ENCODE peak calls at places on chromosomes 4 and X, in five cellular contexts. One of them, this sample, is unnamed.

GRCh38 chr4:20857081-20857480 is 156.8 kb downstream of the PACRGL start:
- DNase-seq in D341Med: no peak
- DNase-seq in stimulated activated CD4-positive, alpha-beta T cell treated with anti-CD3 and anti-CD28 coated beads, Interleukin-1b, Interleukin-23, amount 100 ng/mL, for 4 hours: no peak
- DNase-seq in CD4-positive, alpha-beta memory T cell: no peak
- DNase-seq in NCI-H345: no peak
- DNase-seq in this sample: no peak

GRCh38 chr4:96526625-96527024 is 686.7 kb downstream of the PDHA2 start:
- DNase-seq in D341Med: no peak
- DNase-seq in stimulated activated CD4-positive, alpha-beta T cell treated with anti-CD3 and anti-CD28 coated beads, Interleukin-1b, Interleukin-23, amount 100 ng/mL, for 4 hours: no peak
- DNase-seq in CD4-positive, alpha-beta memory T cell: no peak
- DNase-seq in NCI-H345: no peak
- DNase-seq in this sample: no peak

GRCh38 chr4:104967034-104967401 is 179.7 kb upstream of the TET2 start:
- DNase-seq in D341Med: no peak
- DNase-seq in stimulated activated CD4-positive, alpha-beta T cell treated with anti-CD3 and anti-CD28 coated beads, Interleukin-1b, Interleukin-23, amount 100 ng/mL, for 4 hours: no peak
- DNase-seq in CD4-positive, alpha-beta memory T cell: no peak
- DNase-seq in NCI-H345: peak
- DNase-seq in this sample: no peak

GRCh38 chr4:92091335-92091734 is 212.4 kb upstream of the GRID2 start:
- DNase-seq in D341Med: no peak
- DNase-seq in stimulated activated CD4-positive, alpha-beta T cell treated with anti-CD3 and anti-CD28 coated beads, Interleukin-1b, Interleukin-23, amount 100 ng/mL, for 4 hours: no peak
- DNase-seq in CD4-positive, alpha-beta memory T cell: no peak
- DNase-seq in NCI-H345: no peak
- DNase-seq in this sample: no peak

GRCh38 chrX:155864655-155865054 is 16.5 kb upstream of the VAMP7 start:
- DNase-seq in D341Med: peak
- DNase-seq in stimulated activated CD4-positive, alpha-beta T cell treated with anti-CD3 and anti-CD28 coated beads, Interleukin-1b, Interleukin-23, amount 100 ng/mL, for 4 hours: no peak
- DNase-seq in CD4-positive, alpha-beta memory T cell: no peak
- DNase-seq in NCI-H345: no peak
- DNase-seq in this sample: no peak

GRCh38 chrX:1463581-1464281 is 11.0 kb upstream of the ASMTL start:
- DNase-seq in D341Med: no peak
- DNase-seq in stimulated activated CD4-positive, alpha-beta T cell treated with anti-CD3 and anti-CD28 coated beads, Interleukin-1b, Interleukin-23, amount 100 ng/mL, for 4 hours: no peak
- DNase-seq in CD4-positive, alpha-beta memory T cell: no peak
- DNase-seq in NCI-H345: no peak
- DNase-seq in this sample: no peak

GRCh38 chr4:32454482-32454881 is 1734.3 kb downstream of the PCDH7 start:
- DNase-seq in D341Med: no peak
- DNase-seq in stimulated activated CD4-positive, alpha-beta T cell treated with anti-CD3 and anti-CD28 coated beads, Interleukin-1b, Interleukin-23, amount 100 ng/mL, for 4 hours: no peak
- DNase-seq in CD4-positive, alpha-beta memory T cell: no peak
- DNase-seq in NCI-H345: no peak
- DNase-seq in this sample: no peak

GRCh38 chrX:154135458-154136229 is 8.4 kb upstream of the OPN1LW start:
- DNase-seq in D341Med: no peak
- DNase-seq in stimulated activated CD4-positive, alpha-beta T cell treated with anti-CD3 and anti-CD28 coated beads, Interleukin-1b, Interleukin-23, amount 100 ng/mL, for 4 hours: no peak
- DNase-seq in CD4-positive, alpha-beta memory T cell: peak
- DNase-seq in NCI-H345: no peak
- DNase-seq in this sample: no peak

GRCh38 chrX:110143454-110144210 is 140.7 kb downstream of the TMEM164 start:
- DNase-seq in D341Med: no peak
- DNase-seq in stimulated activated CD4-positive, alpha-beta T cell treated with anti-CD3 and anti-CD28 coated beads, Interleukin-1b, Interleukin-23, amount 100 ng/mL, for 4 hours: no peak
- DNase-seq in CD4-positive, alpha-beta memory T cell: no peak
- DNase-seq in NCI-H345: no peak
- DNase-seq in this sample: no peak

This sample was measured in Right ventricle myocardium superior.